ENCODE peak calls at places on chromosomes 2 and 18, in six cellular contexts. Z is HCT116, O is endodermal cell, S is K562, V is upper lobe of right lung, X is thyroid gland. K is an unnamed sample. For H3K4me1, the result is how much of the 10 kb centered on the place peaks cover.

GRCh38 chr2:191620144-191620543 is 57.8 kb upstream of the NABP1 start:
- DNase-seq in O (no peak), Z (no peak), V (no peak), X (no peak), S (no peak), K (no peak)

GRCh38 chr18:7319161-7319560 is 88.3 kb downstream of the LRRC30 start:
- DNase-seq in Z (no peak), O (no peak), X (no peak), V (no peak), S (no peak), K (no peak)

GRCh38 chr2:62406573-62407043 is 99.4 kb downstream of the TMEM17 start:
- DNase-seq in O (no peak), S (no peak), V (no peak), Z (no peak), X (no peak), K (no peak)

GRCh38 chr2:151350579-151351195 is 6.7 kb upstream of the TNFAIP6 start:
- DNase-seq in S (no peak), Z (no peak), O (no peak), X (no peak), V (no peak), K (no peak)

GRCh38 chr2:85034158-85034557 is 63.2 kb downstream of the KCMF1 start:
- DNase-seq in S (no peak), O (no peak), V (no peak), X (no peak), Z (no peak), K (no peak)

GRCh38 chr2:190533968-190534309 is 583 bp downstream of the NEMP2 start:
- DNase-seq in Z (no peak), X (peak), S (peak), V (no peak), O (no peak), K (peak)

GRCh38 chr2:59398081-59398480 is 1155.4 kb downstream of the BCL11A start:
- DNase-seq in V (no peak), S (no peak), Z (no peak), X (no peak), O (no peak), K (no peak)

GRCh38 chr2:105102963-105103421 is 65.1 kb downstream of the MRPS9 start:
- DNase-seq in O (peak), V (no peak), Z (peak), X (no peak), S (no peak), K (no peak)

GRCh38 chr2:73716518-73717250 is 20.5 kb downstream of the TPRKB start:
- DNase-seq in Z (no peak), V (no peak), S (no peak), X (no peak), O (no peak), K (no peak)

GRCh38 chr2:168246483-168247340 is 683 bp downstream of the STK39 start:
- DNase-seq in Z (no peak), X (peak), V (peak), S (peak), O (peak), K (peak)

GRCh38 chr2:100242891-100243670 is 79.2 kb downstream of the LONRF2 start:
- DNase-seq in V (peak), S (peak), O (peak), X (peak), Z (peak), K (peak)

GRCh38 chr2:3377279-3377611 is 373 bp downstream of the EIPR1 start:
- DNase-seq in X (no peak), S (no peak), O (no peak), V (no peak), Z (peak), K (no peak)

GRCh38 chr18:2096581-2096980 is 474.7 kb downstream of the METTL4 start:
- DNase-seq in X (no peak), Z (no peak), O (no peak), V (no peak), S (no peak), K (no peak)

GRCh38 chr2:129781749-129782617 is 197.5 kb upstream of the RAB6C start:
- DNase-seq in O (peak), S (no peak), Z (no peak), V (peak), X (no peak), K (no peak)

GRCh38 chr2:65877331-65877791 is 445.0 kb upstream of the SPRED2 start:
- DNase-seq in S (no peak), Z (no peak), O (no peak), X (no peak), V (no peak), K (no peak)

GRCh38 chr2:96342085-96342484 is 6.5 kb downstream of the NCAPH start:
- DNase-seq in V (no peak), O (no peak), Z (no peak), S (no peak), X (no peak), K (no peak)

GRCh38 chr18:45107425-45107824 is 426.7 kb downstream of the SETBP1 start:
- DNase-seq in Z (no peak), V (no peak), S (no peak), O (no peak), X (no peak), K (no peak)

GRCh38 chr18:32078845-32079244 is 12.8 kb upstream of the RNF138 start:
- DNase-seq in X (no peak), S (no peak), V (no peak), O (no peak), Z (no peak), K (no peak)

GRCh38 chr18:67133669-67134068 is 382.9 kb downstream of the DSEL start:
- DNase-seq in O (no peak), V (no peak), Z (no peak), X (no peak), S (no peak), K (no peak)

GRCh38 chr2:127634066-127634617 is 11.8 kb upstream of the GPR17 start:
- DNase-seq in V (no peak), O (no peak), S (no peak), X (peak), Z (no peak), K (no peak)

GRCh38 chr2:219331560-219332213 is 857 bp downstream of the RESP18 start:
- DNase-seq in O (peak), X (peak), S (peak), Z (no peak), V (no peak), K (peak)

GRCh38 chr2:146997945-146998344 is 846.9 kb upstream of the ACVR2A start:
- DNase-seq in S (no peak), V (no peak), X (no peak), Z (no peak), O (no peak), K (no peak)

GRCh38 chr18:47215554-47216138 is 35.8 kb downstream of the SKOR2 start:
- DNase-seq in Z (peak), S (peak), X (peak), O (peak), V (no peak), K (peak)

GRCh38 chr2:199446996-199447395 is 10.7 kb downstream of the SATB2 start:
- DNase-seq in O (peak), S (no peak), X (no peak), Z (no peak), V (no peak), K (no peak)

GRCh38 chr2:28976584-28976983 is 4.5 kb upstream of the TOGARAM2 start:
- DNase-seq in O (peak), Z (no peak), V (no peak), S (no peak), X (no peak), K (peak)

GRCh38 chr2:26668041-26668440 is 24.5 kb upstream of the KCNK3 start:
- DNase-seq in S (no peak), Z (no peak), X (no peak), V (no peak), O (peak), K (no peak)

GRCh38 chr2:41782306-41783158 is 265.3 kb upstream of the PKDCC start:
- DNase-seq in O (peak), S (peak), V (no peak), Z (peak), X (peak), K (no peak)

GRCh38 chr2:77642339-77642738 is 120.2 kb upstream of the LRRTM4 start:
- DNase-seq in V (no peak), O (no peak), S (no peak), X (no peak), Z (no peak), K (peak)

GRCh38 chr2:77640924-77641323 is 118.7 kb upstream of the LRRTM4 start:
- DNase-seq in Z (no peak), O (no peak), V (no peak), X (no peak), S (no peak), K (no peak)
- TF ChIP-seq CTCF in Z (no peak), O (no peak), V (no peak), X (no peak), S (no peak), K (no peak)

GRCh38 chr2:238861766-238862315 is 14.0 kb downstream of the TWIST2 start:
- DNase-seq in S (no peak), Z (no peak), V (no peak), O (peak), X (no peak), K (no peak)
- H3K4me3 ChIP-seq in S (no peak), Z (no peak), V (no peak), O (no peak), X (no peak), K (no peak)

GRCh38 chr18:36129300-36130038 is at the start of the genes ELP2 and SLC39A6:
- DNase-seq in O (peak), V (peak), X (peak), S (peak), Z (peak), K (peak)
- H3K4me1 ChIP-seq in O (under half), V (under half), X (under half), S (under half), Z (under half), K (under half)

GRCh38 chr2:215736653-215737290 is 276.6 kb downstream of the MREG start:
- DNase-seq in V (no peak), Z (peak), O (peak), X (no peak), S (peak), K (no peak)
- TF ChIP-seq CTCF in V (no peak), Z (peak), O (peak), X (no peak), S (peak), K (no peak)

GRCh38 chr2:165573534-165574461 is 104.3 kb downstream of the CSRNP3 start:
- DNase-seq in S (no peak), O (peak), V (peak), Z (no peak), X (peak), K (peak)
- H3K4me3 ChIP-seq in S (no peak), O (peak), V (peak), Z (no peak), X (no peak), K (peak)

GRCh38 chr2:237694423-237695194 is 67.2 kb downstream of the LRRFIP1 start:
- DNase-seq in S (no peak), X (no peak), V (peak), Z (no peak), O (no peak), K (no peak)
- H3K4me1 ChIP-seq in S (under half), X (half or more), V (half or more), Z (under half), O (under half), K (under half)

K was measured in pancreas.